ENCODE peak calls at places on chromosome 15, in nine cellular contexts. One of them, this sample, is unnamed.

GRCh38 chr15:75823860-75824613 is 19.2 kb upstream of the UBE2Q2 start:
- DNase-seq in nephron progenitor cell: no peak
- DNase-seq in endodermal cell: peak; percentile 93
- DNase-seq in T-helper 1 cell: no peak
- DNase-seq in fibroblast of pulmonary artery: peak; percentile 73
- DNase-seq in DMS153: no peak
- DNase-seq in stimulated activated CD8-positive, alpha-beta memory T cell treated with anti-CD3 and anti-CD28 coated beads, Interleukin-15, amount 100 ng/mL, for 4 hours: no peak
- DNase-seq in transverse colon: no peak
- DNase-seq in AG04449: no peak
- DNase-seq in this sample: no peak

GRCh38 chr15:52417501-52417900 is 111.2 kb downstream of the MYO5A start:
- DNase-seq in nephron progenitor cell: no peak
- DNase-seq in AG04449: no peak
- DNase-seq in T-helper 1 cell: no peak
- DNase-seq in stimulated activated CD8-positive, alpha-beta memory T cell treated with anti-CD3 and anti-CD28 coated beads, Interleukin-15, amount 100 ng/mL, for 4 hours: no peak
- DNase-seq in DMS153: no peak
- DNase-seq in endodermal cell: no peak
- DNase-seq in fibroblast of pulmonary artery: peak; percentile 50
- DNase-seq in transverse colon: no peak
- DNase-seq in this sample: no peak

GRCh38 chr15:63811942-63812341 is 21.8 kb downstream of the HERC1 start:
- DNase-seq in AG04449: no peak
- DNase-seq in transverse colon: no peak
- DNase-seq in nephron progenitor cell: no peak
- DNase-seq in fibroblast of pulmonary artery: no peak
- DNase-seq in T-helper 1 cell: no peak
- DNase-seq in endodermal cell: no peak
- DNase-seq in DMS153: no peak
- DNase-seq in stimulated activated CD8-positive, alpha-beta memory T cell treated with anti-CD3 and anti-CD28 coated beads, Interleukin-15, amount 100 ng/mL, for 4 hours: no peak
- DNase-seq in this sample: no peak

GRCh38 chr15:97995192-97995591 is 34.7 kb downstream of the ARRDC4 start:
- DNase-seq in T-helper 1 cell: no peak
- DNase-seq in fibroblast of pulmonary artery: no peak
- DNase-seq in stimulated activated CD8-positive, alpha-beta memory T cell treated with anti-CD3 and anti-CD28 coated beads, Interleukin-15, amount 100 ng/mL, for 4 hours: no peak
- DNase-seq in transverse colon: peak; percentile 47
- DNase-seq in DMS153: no peak
- DNase-seq in AG04449: no peak
- DNase-seq in endodermal cell: no peak
- DNase-seq in nephron progenitor cell: no peak
- DNase-seq in this sample: no peak

GRCh38 chr15:69956417-69956816 is 141.3 kb downstream of the TLE3 start:
- DNase-seq in nephron progenitor cell: no peak
- DNase-seq in fibroblast of pulmonary artery: no peak
- DNase-seq in transverse colon: no peak
- DNase-seq in T-helper 1 cell: no peak
- DNase-seq in AG04449: no peak
- DNase-seq in endodermal cell: no peak
- DNase-seq in DMS153: no peak
- DNase-seq in stimulated activated CD8-positive, alpha-beta memory T cell treated with anti-CD3 and anti-CD28 coated beads, Interleukin-15, amount 100 ng/mL, for 4 hours: no peak
- DNase-seq in this sample: no peak

GRCh38 chr15:40344631-40345120 is 3.9 kb upstream of the CCDC9B start:
- DNase-seq in AG04449: no peak
- DNase-seq in DMS153: peak; percentile 14
- DNase-seq in transverse colon: peak; percentile 85
- DNase-seq in stimulated activated CD8-positive, alpha-beta memory T cell treated with anti-CD3 and anti-CD28 coated beads, Interleukin-15, amount 100 ng/mL, for 4 hours: no peak
- DNase-seq in nephron progenitor cell: peak; percentile 69
- DNase-seq in endodermal cell: peak; percentile 85
- DNase-seq in T-helper 1 cell: peak; percentile 53
- DNase-seq in fibroblast of pulmonary artery: peak; percentile 75
- DNase-seq in this sample: no peak

GRCh38 chr15:61750271-61751084 is 309.8 kb downstream of the VPS13C start:
- DNase-seq in AG04449: no peak
- DNase-seq in DMS153: no peak
- DNase-seq in stimulated activated CD8-positive, alpha-beta memory T cell treated with anti-CD3 and anti-CD28 coated beads, Interleukin-15, amount 100 ng/mL, for 4 hours: no peak
- DNase-seq in nephron progenitor cell: no peak
- DNase-seq in fibroblast of pulmonary artery: no peak
- DNase-seq in T-helper 1 cell: no peak
- DNase-seq in endodermal cell: no peak
- DNase-seq in transverse colon: peak; percentile 51
- DNase-seq in this sample: no peak

GRCh38 chr15:66196565-66196964 is 57.0 kb downstream of the MEGF11 start:
- DNase-seq in AG04449: no peak
- DNase-seq in DMS153: no peak
- DNase-seq in endodermal cell: no peak
- DNase-seq in nephron progenitor cell: no peak
- DNase-seq in fibroblast of pulmonary artery: no peak
- DNase-seq in T-helper 1 cell: no peak
- DNase-seq in transverse colon: no peak
- DNase-seq in stimulated activated CD8-positive, alpha-beta memory T cell treated with anti-CD3 and anti-CD28 coated beads, Interleukin-15, amount 100 ng/mL, for 4 hours: no peak
- DNase-seq in this sample: no peak

GRCh38 chr15:63523306-63523990 is 19.1 kb downstream of the USP3 start:
- DNase-seq in fibroblast of pulmonary artery: peak; percentile 25
- DNase-seq in stimulated activated CD8-positive, alpha-beta memory T cell treated with anti-CD3 and anti-CD28 coated beads, Interleukin-15, amount 100 ng/mL, for 4 hours: no peak
- DNase-seq in DMS153: no peak
- DNase-seq in AG04449: no peak
- DNase-seq in nephron progenitor cell: no peak
- DNase-seq in T-helper 1 cell: no peak
- DNase-seq in endodermal cell: no peak
- DNase-seq in transverse colon: no peak
- DNase-seq in this sample: no peak

GRCh38 chr15:67304778-67305177 is 50.2 kb downstream of the IQCH start:
- DNase-seq in endodermal cell: no peak
- DNase-seq in fibroblast of pulmonary artery: no peak
- DNase-seq in AG04449: no peak
- DNase-seq in stimulated activated CD8-positive, alpha-beta memory T cell treated with anti-CD3 and anti-CD28 coated beads, Interleukin-15, amount 100 ng/mL, for 4 hours: no peak
- DNase-seq in transverse colon: no peak
- DNase-seq in T-helper 1 cell: no peak
- DNase-seq in nephron progenitor cell: no peak
- DNase-seq in DMS153: no peak
- DNase-seq in this sample: no peak

GRCh38 chr15:29812384-29812694 is 9.9 kb downstream of the TJP1 start:
- DNase-seq in AG04449: no peak
- DNase-seq in DMS153: no peak
- DNase-seq in nephron progenitor cell: no peak
- DNase-seq in T-helper 1 cell: no peak
- DNase-seq in stimulated activated CD8-positive, alpha-beta memory T cell treated with anti-CD3 and anti-CD28 coated beads, Interleukin-15, amount 100 ng/mL, for 4 hours: no peak
- DNase-seq in transverse colon: no peak
- DNase-seq in endodermal cell: no peak
- DNase-seq in fibroblast of pulmonary artery: peak; percentile 69
- DNase-seq in this sample: no peak

GRCh38 chr15:39142500-39142899 is 438.4 kb upstream of the THBS1 start:
- DNase-seq in nephron progenitor cell: no peak
- DNase-seq in T-helper 1 cell: no peak
- DNase-seq in AG04449: no peak
- DNase-seq in fibroblast of pulmonary artery: no peak
- DNase-seq in endodermal cell: no peak
- DNase-seq in DMS153: no peak
- DNase-seq in stimulated activated CD8-positive, alpha-beta memory T cell treated with anti-CD3 and anti-CD28 coated beads, Interleukin-15, amount 100 ng/mL, for 4 hours: no peak
- DNase-seq in transverse colon: no peak
- DNase-seq in this sample: no peak

GRCh38 chr15:99120050-99120777 is 15.3 kb downstream of the SYNM start:
- DNase-seq in endodermal cell: peak; percentile 43
- DNase-seq in nephron progenitor cell: no peak
- DNase-seq in T-helper 1 cell: no peak
- DNase-seq in AG04449: no peak
- DNase-seq in DMS153: no peak
- DNase-seq in fibroblast of pulmonary artery: no peak
- DNase-seq in transverse colon: no peak
- DNase-seq in stimulated activated CD8-positive, alpha-beta memory T cell treated with anti-CD3 and anti-CD28 coated beads, Interleukin-15, amount 100 ng/mL, for 4 hours: no peak
- DNase-seq in this sample: no peak

GRCh38 chr15:61680260-61681037 is 379.8 kb downstream of the VPS13C start:
- DNase-seq in stimulated activated CD8-positive, alpha-beta memory T cell treated with anti-CD3 and anti-CD28 coated beads, Interleukin-15, amount 100 ng/mL, for 4 hours: no peak
- DNase-seq in endodermal cell: no peak
- DNase-seq in nephron progenitor cell: no peak
- DNase-seq in DMS153: no peak
- DNase-seq in transverse colon: no peak
- DNase-seq in fibroblast of pulmonary artery: no peak
- DNase-seq in AG04449: no peak
- DNase-seq in T-helper 1 cell: no peak
- DNase-seq in this sample: no peak

GRCh38 chr15:49494842-49495241 is 71.8 kb downstream of the FGF7 start:
- DNase-seq in fibroblast of pulmonary artery: peak; percentile 13
- DNase-seq in AG04449: no peak
- DNase-seq in T-helper 1 cell: no peak
- DNase-seq in stimulated activated CD8-positive, alpha-beta memory T cell treated with anti-CD3 and anti-CD28 coated beads, Interleukin-15, amount 100 ng/mL, for 4 hours: no peak
- DNase-seq in transverse colon: no peak
- DNase-seq in endodermal cell: no peak
- DNase-seq in nephron progenitor cell: no peak
- DNase-seq in DMS153: no peak
- DNase-seq in this sample: no peak

GRCh38 chr15:79240036-79240435 is 42.5 kb upstream of the ANKRD34C start:
- DNase-seq in transverse colon: no peak
- DNase-seq in T-helper 1 cell: no peak
- DNase-seq in fibroblast of pulmonary artery: no peak
- DNase-seq in stimulated activated CD8-positive, alpha-beta memory T cell treated with anti-CD3 and anti-CD28 coated beads, Interleukin-15, amount 100 ng/mL, for 4 hours: no peak
- DNase-seq in AG04449: no peak
- DNase-seq in endodermal cell: no peak
- DNase-seq in DMS153: no peak
- DNase-seq in nephron progenitor cell: no peak
- DNase-seq in this sample: no peak

GRCh38 chr15:87349181-87349580 is 907.4 kb downstream of the NTRK3 start:
- DNase-seq in AG04449: no peak
- DNase-seq in fibroblast of pulmonary artery: peak; percentile 29
- DNase-seq in nephron progenitor cell: no peak
- DNase-seq in endodermal cell: no peak
- DNase-seq in DMS153: no peak
- DNase-seq in transverse colon: no peak
- DNase-seq in T-helper 1 cell: no peak
- DNase-seq in stimulated activated CD8-positive, alpha-beta memory T cell treated with anti-CD3 and anti-CD28 coated beads, Interleukin-15, amount 100 ng/mL, for 4 hours: no peak
- DNase-seq in this sample: no peak

GRCh38 chr15:65612949-65613348 is 2.0 kb upstream of the INTS14 start:
- DNase-seq in AG04449: no peak
- DNase-seq in T-helper 1 cell: no peak
- DNase-seq in fibroblast of pulmonary artery: no peak
- DNase-seq in endodermal cell: no peak
- DNase-seq in DMS153: no peak
- DNase-seq in stimulated activated CD8-positive, alpha-beta memory T cell treated with anti-CD3 and anti-CD28 coated beads, Interleukin-15, amount 100 ng/mL, for 4 hours: no peak
- DNase-seq in nephron progenitor cell: no peak
- DNase-seq in transverse colon: no peak
- DNase-seq in this sample: no peak

GRCh38 chr15:62977952-62978811 is 64.4 kb upstream of the TPM1 start:
- DNase-seq in DMS153: no peak
- DNase-seq in transverse colon: no peak
- DNase-seq in endodermal cell: no peak
- DNase-seq in AG04449: peak; percentile 52
- DNase-seq in stimulated activated CD8-positive, alpha-beta memory T cell treated with anti-CD3 and anti-CD28 coated beads, Interleukin-15, amount 100 ng/mL, for 4 hours: no peak
- DNase-seq in T-helper 1 cell: no peak
- DNase-seq in fibroblast of pulmonary artery: peak; percentile 89
- DNase-seq in nephron progenitor cell: no peak
- DNase-seq in this sample: no peak

GRCh38 chr15:37819191-37819590 is 115.2 kb upstream of the TMCO5A start:
- DNase-seq in AG04449: no peak
- DNase-seq in fibroblast of pulmonary artery: peak; percentile 38
- DNase-seq in endodermal cell: no peak
- DNase-seq in DMS153: no peak
- DNase-seq in stimulated activated CD8-positive, alpha-beta memory T cell treated with anti-CD3 and anti-CD28 coated beads, Interleukin-15, amount 100 ng/mL, for 4 hours: no peak
- DNase-seq in nephron progenitor cell: no peak
- DNase-seq in transverse colon: no peak
- DNase-seq in T-helper 1 cell: no peak
- DNase-seq in this sample: no peak

GRCh38 chr15:38521316-38521715 is 43.3 kb downstream of the RASGRP1 start:
- DNase-seq in T-helper 1 cell: no peak
- DNase-seq in endodermal cell: no peak
- DNase-seq in AG04449: no peak
- DNase-seq in nephron progenitor cell: no peak
- DNase-seq in DMS153: no peak
- DNase-seq in transverse colon: no peak
- DNase-seq in stimulated activated CD8-positive, alpha-beta memory T cell treated with anti-CD3 and anti-CD28 coated beads, Interleukin-15, amount 100 ng/mL, for 4 hours: no peak
- DNase-seq in fibroblast of pulmonary artery: no peak
- DNase-seq in this sample: no peak

GRCh38 chr15:68304611-68305337 is 27.2 kb downstream of the FEM1B start:
- DNase-seq in nephron progenitor cell: no peak
- DNase-seq in AG04449: no peak
- DNase-seq in DMS153: no peak
- DNase-seq in endodermal cell: peak; percentile 86
- DNase-seq in stimulated activated CD8-positive, alpha-beta memory T cell treated with anti-CD3 and anti-CD28 coated beads, Interleukin-15, amount 100 ng/mL, for 4 hours: no peak
- DNase-seq in transverse colon: no peak
- DNase-seq in T-helper 1 cell: no peak
- DNase-seq in fibroblast of pulmonary artery: no peak
- DNase-seq in this sample: no peak

GRCh38 chr15:64072812-64073211 is 20.8 kb downstream of the CIAO2A start:
- DNase-seq in stimulated activated CD8-positive, alpha-beta memory T cell treated with anti-CD3 and anti-CD28 coated beads, Interleukin-15, amount 100 ng/mL, for 4 hours: no peak
- DNase-seq in fibroblast of pulmonary artery: no peak
- DNase-seq in DMS153: no peak
- DNase-seq in transverse colon: no peak
- DNase-seq in T-helper 1 cell: no peak
- DNase-seq in endodermal cell: no peak
- DNase-seq in AG04449: no peak
- DNase-seq in nephron progenitor cell: no peak
- DNase-seq in this sample: no peak

GRCh38 chr15:51735211-51735610 is 2.2 kb downstream of the LYSMD2 start:
- DNase-seq in AG04449: no peak
- DNase-seq in T-helper 1 cell: no peak
- DNase-seq in DMS153: no peak
- DNase-seq in stimulated activated CD8-positive, alpha-beta memory T cell treated with anti-CD3 and anti-CD28 coated beads, Interleukin-15, amount 100 ng/mL, for 4 hours: no peak
- DNase-seq in fibroblast of pulmonary artery: no peak
- DNase-seq in endodermal cell: no peak
- DNase-seq in nephron progenitor cell: no peak
- DNase-seq in transverse colon: no peak
- DNase-seq in this sample: no peak

This sample was measured in GF-D8.